ENCODE peak calls at places on chromosome 2, in four cellular contexts. J is activated T-cell treated with anti-CD3 and anti-CD28 coated beads for 1 hour, D is HFF-Myc, O is cardiac muscle cell. H is an unnamed sample.

GRCh38 chr2:149143734-149144133 is 105.2 kb downstream of the LYPD6B start:
- DNase-seq in J (no peak), D (no peak), O (no peak), H (no peak)

GRCh38 chr2:30446602-30447148 is 371 bp upstream of the LCLAT1 start:
- DNase-seq in J (no peak), D (no peak), O (no peak), H (no peak)

GRCh38 chr2:142973822-142974207 is 96.4 kb downstream of the KYNU start:
- DNase-seq in J (no peak), D (no peak), O (no peak), H (no peak)

GRCh38 chr2:207066166-207066565 is 99.6 kb downstream of the KLF7 start:
- DNase-seq in J (no peak), D (no peak), O (no peak), H (no peak)

GRCh38 chr2:160491922-160492371 is 1.7 kb downstream of the RBMS1 start:
- DNase-seq in J (no peak), D (peak), O (no peak), H (no peak)

GRCh38 chr2:95392730-95393455 is 9.6 kb upstream of the FAHD2A start:
- DNase-seq in J (no peak), D (no peak), O (no peak), H (no peak)

GRCh38 chr2:47539228-47539627 is 136.3 kb downstream of the MSH2 start:
- DNase-seq in J (no peak), D (no peak), O (no peak), H (no peak)

GRCh38 chr2:146244131-146244530 is 1600.7 kb upstream of the ACVR2A start:
- DNase-seq in J (no peak), D (no peak), O (no peak), H (no peak)

GRCh38 chr2:214358506-214358905 is 52.3 kb upstream of the VWC2L start:
- DNase-seq in J (no peak), D (no peak), O (no peak), H (no peak)

H was measured in GM18507.